ENCODE peak calls at places on chromosomes 1 and 21, in six cellular contexts. K is A549, C is mucosa of descending colon, S is neural progenitor cell, W is right cardiac atrium, V is fibroblast of lung. L is an unnamed sample. For H3K4me1, the result is how much of the 10 kb centered on the place peaks cover.

GRCh38 chr1:223771814-223772770 is 59.8 kb downstream of the CAPN2 start:
- DNase-seq in K (peak), C (no peak), S (peak), W (peak), V (peak), L (peak)

GRCh38 chr1:151277249-151277648 is 4.8 kb upstream of the ZNF687 start:
- DNase-seq in K (no peak), C (no peak), S (no peak), W (no peak), V (no peak), L (no peak)

GRCh38 chr1:29397256-29397590 is 160.9 kb downstream of the PTPRU start:
- DNase-seq in K (no peak), C (no peak), S (no peak), W (no peak), V (no peak), L (peak)

GRCh38 chr1:59990470-59990869 is 63.9 kb upstream of the CYP2J2 start:
- DNase-seq in K (no peak), C (no peak), S (no peak), W (no peak), V (no peak), L (no peak)

GRCh38 chr1:230465701-230466100 is 39.6 kb upstream of the PGBD5 start:
- DNase-seq in K (no peak), C (no peak), S (no peak), W (no peak), V (no peak), L (no peak)

GRCh38 chr1:36150296-36151132 is 1.2 kb upstream of the TRAPPC3 start:
- DNase-seq in K (peak), C (peak), S (peak), W (peak), V (peak), L (peak)

GRCh38 chr1:14217384-14217783 is 381.1 kb upstream of the KAZN start:
- DNase-seq in K (no peak), C (no peak), S (no peak), W (no peak), V (peak), L (no peak)

GRCh38 chr1:152957561-152957960 is 10.6 kb downstream of the SPRR5 start:
- DNase-seq in K (no peak), C (no peak), S (no peak), W (no peak), V (no peak), L (no peak)

GRCh38 chr1:113283914-113284313 is 106.4 kb upstream of the MAGI3 start:
- DNase-seq in K (no peak), C (no peak), S (no peak), W (no peak), V (peak), L (no peak)

GRCh38 chr1:10969267-10969970 is 43.0 kb upstream of the TARDBP start:
- DNase-seq in K (no peak), C (no peak), S (peak), W (no peak), V (no peak), L (no peak)

GRCh38 chr1:160666079-160666442 is 19.2 kb upstream of the SLAMF1 start:
- DNase-seq in K (no peak), C (no peak), S (no peak), W (no peak), V (no peak), L (no peak)

GRCh38 chr1:160659566-160659965 is 12.7 kb upstream of the SLAMF1 start:
- DNase-seq in K (no peak), C (no peak), S (no peak), W (no peak), V (no peak), L (no peak)

GRCh38 chr1:160665330-160666078 is 18.7 kb upstream of the SLAMF1 start:
- DNase-seq in K (no peak), C (peak), S (no peak), W (peak), V (no peak), L (peak)

GRCh38 chr1:160664573-160665051 is 17.8 kb upstream of the SLAMF1 start:
- DNase-seq in K (no peak), C (no peak), S (no peak), W (no peak), V (no peak), L (no peak)

DNA sequence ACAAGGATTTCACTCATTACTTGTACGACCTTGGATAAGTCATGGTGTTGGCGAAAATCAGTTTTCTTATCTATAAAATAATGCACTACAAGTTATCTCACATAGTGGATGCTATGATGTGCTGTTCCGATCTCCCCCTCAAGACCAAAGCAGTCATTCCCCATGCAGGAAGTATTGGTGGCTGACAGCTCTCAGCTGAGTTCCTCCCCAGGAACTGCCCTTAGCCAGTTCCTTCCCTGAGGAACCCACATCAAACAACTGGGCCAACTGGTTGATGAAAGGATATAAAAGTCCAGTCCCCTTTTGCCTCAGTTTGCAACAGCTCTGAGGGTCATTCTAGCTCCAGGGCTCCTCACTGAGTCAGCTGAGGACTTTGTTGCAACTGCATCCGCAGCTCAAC is 16.0 kb upstream of the SLAMF1 start:
- DNase-seq in K (no peak), C (no peak), S (no peak), W (no peak), V (no peak), L (no peak)
- H3K4me1 ChIP-seq in K (under half), C (under half), S (under half), W (under half), V (under half), L (under half)

DNA sequence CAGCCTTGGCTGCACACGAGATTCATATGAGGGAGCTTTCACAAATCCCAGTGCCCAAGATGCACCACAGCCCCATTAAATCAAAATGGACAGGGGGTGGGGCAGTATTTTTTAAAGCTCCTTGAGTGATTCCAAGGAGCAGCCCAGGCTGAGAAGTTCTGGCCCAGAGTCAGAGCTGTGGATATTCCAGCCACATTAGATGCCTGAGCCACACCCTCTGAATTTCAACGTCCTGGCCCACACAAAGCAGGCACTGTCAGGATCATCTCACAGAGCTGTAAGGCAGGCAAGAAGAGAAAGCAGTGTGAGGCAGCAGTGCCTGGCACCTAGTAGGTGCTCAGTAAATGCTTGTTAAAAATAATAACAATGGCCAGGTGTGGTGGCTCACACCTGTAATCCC is 37.4 kb downstream of the PAX7 start:
- DNase-seq in K (peak), C (no peak), S (no peak), W (no peak), V (no peak), L (no peak)
- H3K4me1 ChIP-seq in K (half or more), C (under half), S (under half), W (under half), V (under half), L (under half)

DNA sequence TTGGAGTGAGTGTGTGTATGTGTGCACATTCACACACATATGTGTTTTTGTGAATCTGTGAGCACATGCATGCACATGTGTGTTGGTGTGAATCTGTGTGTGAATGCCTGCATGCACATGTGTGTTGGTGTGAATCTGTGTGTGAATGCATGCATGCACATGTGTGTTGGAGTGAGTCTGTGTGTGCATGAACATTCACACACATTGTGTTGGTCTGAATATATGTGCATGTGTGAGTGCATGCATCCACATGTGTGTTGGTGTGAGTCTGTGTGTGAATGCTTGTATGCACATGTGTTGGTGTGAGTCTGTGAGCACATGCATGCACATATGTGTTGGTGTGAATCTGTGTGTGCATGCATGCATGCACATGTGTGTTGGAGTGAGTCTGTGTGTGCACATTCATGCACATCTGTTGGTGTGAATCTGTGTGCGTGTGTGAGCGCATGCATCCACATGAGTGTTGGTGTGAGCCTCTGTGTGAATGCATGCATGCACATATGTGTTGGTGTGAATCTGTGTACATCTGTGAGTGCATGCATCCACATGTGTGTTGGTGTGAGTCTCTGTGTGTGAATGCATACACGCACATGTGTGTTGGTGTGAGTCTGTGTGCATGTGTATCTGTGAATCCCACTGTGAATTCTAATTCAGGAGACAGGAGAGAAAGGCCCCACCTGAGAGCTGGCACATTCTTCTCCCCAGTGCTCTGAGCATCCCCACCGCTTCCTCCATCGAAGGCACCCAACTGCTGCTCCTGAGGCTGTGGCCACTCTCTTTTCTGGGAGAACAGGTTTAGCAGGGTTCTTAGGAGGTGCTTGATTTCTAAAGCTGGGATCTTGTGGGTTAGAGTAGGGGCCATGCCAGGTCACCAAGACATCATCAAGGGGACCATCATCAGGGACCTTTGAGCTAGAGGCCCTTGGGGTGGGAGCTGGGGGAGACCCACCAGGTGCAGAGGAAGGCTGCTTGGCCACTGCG is 117.5 kb upstream of the ARHGEF16 start:
- DNase-seq in K (no peak), C (no peak), S (no peak), W (no peak), V (no peak), L (no peak)
- H3K4me1 ChIP-seq in K (under half), C (under half), S (under half), W (under half), V (under half), L (under half)

GRCh38 chr1:225519166-225519863 is 91.5 kb upstream of the LBR start:
- DNase-seq in K (no peak), C (no peak), S (peak), W (peak), V (peak), L (no peak)

GRCh38 chr1:225517221-225517620 is 89.4 kb upstream of the LBR start:
- DNase-seq in K (no peak), C (no peak), S (no peak), W (no peak), V (no peak), L (no peak)

GRCh38 chr1:225520587-225521227 is 92.9 kb upstream of the LBR start:
- DNase-seq in K (no peak), C (no peak), S (no peak), W (no peak), V (no peak), L (no peak)

GRCh38 chr1:225514671-225515081 is 86.8 kb upstream of the LBR start:
- DNase-seq in K (no peak), C (no peak), S (peak), W (no peak), V (peak), L (no peak)

DNA sequence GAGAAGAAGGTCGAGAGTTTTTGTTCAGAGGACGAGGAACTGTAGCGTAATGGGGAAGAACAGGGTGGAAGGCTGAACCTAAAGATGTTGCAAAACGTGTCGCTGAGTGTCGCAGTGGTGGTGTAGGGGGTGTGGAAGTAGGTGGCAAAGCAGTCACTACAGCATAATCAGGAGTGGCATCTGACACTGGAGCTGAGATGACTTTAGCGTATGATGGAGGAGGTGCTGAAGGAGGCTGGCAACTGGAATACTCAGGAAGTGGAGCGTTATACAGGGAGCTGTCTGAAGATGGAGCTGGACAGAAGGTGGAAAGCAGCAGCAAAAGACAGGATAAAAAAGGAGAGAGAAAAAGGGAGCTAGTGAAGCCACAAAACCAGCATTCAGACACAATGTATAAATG is 89.9 kb upstream of the LBR start:
- DNase-seq in K (peak), C (no peak), S (no peak), W (no peak), V (peak), L (no peak)
- H3K4me1 ChIP-seq in K (half or more), C (under half), S (under half), W (under half), V (under half), L (under half)

GRCh38 chr1:107683198-107683657 is 281.8 kb downstream of the VAV3 start:
- DNase-seq in K (peak), C (no peak), S (no peak), W (no peak), V (no peak), L (no peak)

GRCh38 chr1:107680579-107680985 is 284.4 kb downstream of the VAV3 start:
- DNase-seq in K (peak), C (peak), S (no peak), W (no peak), V (no peak), L (no peak)

GRCh38 chr1:107682467-107682866 is 282.5 kb downstream of the VAV3 start:
- DNase-seq in K (peak), C (no peak), S (no peak), W (no peak), V (no peak), L (no peak)

GRCh38 chr1:107681001-107681479 is 283.9 kb downstream of the VAV3 start:
- DNase-seq in K (no peak), C (no peak), S (peak), W (no peak), V (no peak), L (no peak)

GRCh38 chr1:107683683-107684082 is 281.3 kb downstream of the VAV3 start:
- DNase-seq in K (peak), C (no peak), S (no peak), W (no peak), V (no peak), L (no peak)
- H3K4me1 ChIP-seq in K (half or more), C (under half), S (under half), W (under half), V (under half), L (under half)

DNA sequence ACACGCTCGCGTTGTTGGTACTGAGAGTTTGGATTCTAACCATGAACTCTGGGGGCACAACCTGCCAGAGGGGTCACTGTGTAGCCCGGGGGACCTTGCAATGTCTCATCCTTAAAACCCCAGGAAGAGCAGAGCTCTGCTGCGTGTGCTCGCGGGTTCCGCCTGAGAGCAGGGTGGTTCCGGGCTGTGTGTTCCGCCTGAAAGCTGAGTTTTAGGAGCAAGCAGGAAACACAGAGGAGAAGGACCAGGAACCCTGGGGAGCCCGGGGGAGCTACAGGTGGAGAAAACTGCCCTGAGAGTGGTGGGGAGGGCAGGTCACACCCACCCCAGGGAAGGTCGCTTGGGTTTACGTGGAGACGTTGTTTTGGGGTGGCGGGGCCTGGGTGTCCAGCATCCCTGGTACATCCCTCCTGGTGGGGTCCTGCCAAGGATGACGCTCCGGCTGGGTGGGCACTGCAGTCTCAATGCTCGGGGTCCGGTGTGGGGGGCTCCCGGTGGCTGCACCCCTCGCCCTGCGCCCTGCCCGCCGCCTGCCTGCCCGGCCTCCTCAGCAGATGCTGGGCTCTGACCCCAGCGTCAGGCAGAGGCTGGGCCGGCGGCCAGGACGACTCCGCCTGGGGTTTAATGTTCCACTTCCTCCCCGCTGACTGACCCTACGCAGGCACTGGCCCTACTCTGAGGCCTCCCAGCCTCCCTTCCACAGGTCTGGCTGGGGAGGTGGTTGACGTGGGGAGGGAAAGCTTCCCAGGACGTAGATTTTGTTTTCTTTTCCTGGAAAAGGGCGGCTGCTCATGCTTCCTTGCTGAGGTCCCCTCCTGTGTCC is 17.2 kb upstream of the C1orf159 start:
- DNase-seq in K (no peak), C (peak), S (no peak), W (peak), V (no peak), L (no peak)
- H3K4me1 ChIP-seq in K (under half), C (under half), S (under half), W (under half), V (under half), L (under half)

DNA sequence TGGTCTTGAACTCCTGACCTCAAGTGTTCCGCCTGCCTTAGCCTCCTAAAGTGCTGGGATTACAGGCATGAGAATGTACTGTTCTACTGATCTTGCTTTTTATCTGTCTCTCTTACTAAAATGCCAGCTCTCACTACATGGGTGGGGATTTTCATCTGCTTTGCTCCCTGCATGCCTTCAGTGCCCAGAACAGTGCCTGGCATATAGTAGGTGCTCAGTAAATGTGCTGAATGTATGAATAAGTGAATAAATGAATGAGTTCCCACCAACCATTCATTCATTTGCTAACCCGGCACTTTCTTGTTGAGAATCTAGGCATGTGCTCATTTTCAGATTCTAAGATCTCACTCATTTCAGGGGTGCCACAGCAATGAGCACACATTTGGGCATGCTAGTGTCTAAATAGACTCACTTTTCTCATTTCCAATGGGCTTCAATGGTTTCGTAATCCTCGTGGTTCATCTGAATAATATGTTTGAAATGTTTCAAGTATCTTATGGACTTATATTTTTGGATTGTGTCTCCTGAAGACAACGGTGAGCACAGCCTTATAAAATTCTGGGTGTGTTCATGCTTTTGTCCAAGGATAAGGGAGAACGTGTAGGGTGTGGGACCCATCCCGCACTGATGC is 7.6 kb downstream of the DHRS3 start:
- DNase-seq in K (no peak), C (no peak), S (no peak), W (no peak), V (no peak), L (no peak)
- H3K4me1 ChIP-seq in K (half or more), C (under half), S (under half), W (under half), V (under half), L (under half)

GRCh38 chr1:5832916-5833895 is 159.0 kb downstream of the NPHP4 start:
- DNase-seq in K (no peak), C (no peak), S (no peak), W (peak), V (no peak), L (no peak)
- H3K4me1 ChIP-seq in K (under half), C (under half), S (under half), W (under half), V (under half), L (under half)

DNA sequence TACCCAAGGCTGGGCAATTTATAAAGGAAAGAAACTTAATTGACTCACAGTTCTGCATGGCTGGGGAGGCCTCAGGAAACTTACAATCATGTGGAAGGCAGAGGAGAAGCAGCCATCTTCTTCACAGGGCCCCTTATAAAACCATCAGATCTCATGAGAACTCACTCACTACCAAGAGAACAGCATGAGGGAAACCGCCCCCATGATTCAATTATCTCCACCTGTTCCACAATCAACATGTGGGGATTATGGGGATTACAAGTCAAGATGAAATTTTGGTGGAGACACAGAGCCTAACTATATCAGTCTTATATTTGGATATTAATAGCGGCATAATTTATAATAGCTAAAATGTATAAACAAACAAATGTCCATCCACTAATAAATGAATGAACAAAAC is 1123.7 kb upstream of the NCAM2 start:
- DNase-seq in K (no peak), C (no peak), S (no peak), W (no peak), V (no peak), L (no peak)
- H3K4me1 ChIP-seq in K (under half), C (under half), S (under half), W (under half), V (under half), L (under half)

GRCh38 chr21:15732996-15733329 is 3.2 kb downstream of the USP25 start:
- DNase-seq in K (no peak), C (no peak), S (no peak), W (no peak), V (no peak), L (no peak)
- H3K4me1 ChIP-seq in K (under half), C (under half), S (under half), W (under half), V (under half), L (under half)

L was measured in right atrium auricular region.